ENCODE peak calls at places on chromosomes 6 and 20, in four cellular contexts. U, T, L and Z are unnamed samples.

GRCh38 chr20:37518606-37519507 is 2.2 kb upstream of the NNAT start:
- DNase-seq in U (no peak), T (peak; percentile 74), L (no peak), Z (no peak)

GRCh38 chr6:146915671-146916127 is 288.5 kb upstream of the STXBP5 start:
- DNase-seq in L (peak; percentile 46), U (peak; percentile 78), T (no peak), Z (peak; percentile 72)

GRCh38 chr20:63787749-63788148 is 43.3 kb downstream of the ZBTB46 start:
- DNase-seq in T (peak; percentile 46), U (no peak), L (no peak), Z (no peak)

GRCh38 chr20:57590485-57591288 is 29.5 kb downstream of the ZBP1 start:
- DNase-seq in T (no peak), L (no peak), U (no peak), Z (no peak)

GRCh38 chr20:10524643-10525042 is 89.5 kb downstream of the SLX4IP start:
- DNase-seq in U (peak; percentile 43), L (peak; percentile 62), T (no peak), Z (peak; percentile 90)

GRCh38 chr20:8301655-8302054 is 169.6 kb downstream of the PLCB1 start:
- DNase-seq in U (no peak), T (no peak), L (no peak), Z (no peak)

GRCh38 chr6:36679043-36679821 is 718 bp downstream of the CDKN1A start:
- DNase-seq in T (peak; percentile 89), L (peak; percentile 36), U (peak; percentile 82), Z (peak; percentile 57)

GRCh38 chr6:44722736-44723135 is 335.2 kb downstream of the CDC5L start:
- DNase-seq in U (no peak), T (no peak), L (no peak), Z (no peak)